ENCODE peak calls at places on chromosome 16, in eight cellular contexts. Q is RPMI7951; R is colonic mucosa; V is caudate nucleus; H is stimulated activated CD4-positive, alpha-beta T cell treated with anti-CD3 and anti-CD28 coated beads, Interleukin-1b, Interleukin-23, amount 100 ng/mL, for 4 hours; Z is CD14-positive monocyte; F is ascending aorta; G is activated T-helper 1 cell treated with anti-CD3 and anti-CD28 coated beads, Interleukin-2, amount 50 U/mL, for 16 hours. D is an unnamed sample.

GRCh38 chr16:64983983-64984382 is 137.9 kb downstream of the CDH11 start:
- DNase-seq in R (peak), V (peak), Z (no peak), Q (peak), F (no peak), H (no peak), G (no peak), D (peak)

GRCh38 chr16:82045471-82046178 is 10.6 kb downstream of the HSD17B2 start:
- DNase-seq in F (no peak), Z (no peak), Q (no peak), G (no peak), V (no peak), R (no peak), H (no peak), D (no peak)

GRCh38 chr16:27432600-27432957 is 30.6 kb downstream of the IL21R start:
- DNase-seq in H (no peak), F (no peak), R (no peak), Z (peak), Q (peak), V (no peak), G (no peak), D (no peak)

GRCh38 chr16:89863741-89864391 is 9.5 kb upstream of the TCF25 start:
- DNase-seq in R (no peak), Q (no peak), H (no peak), F (no peak), Z (peak), G (peak), V (no peak), D (no peak)

GRCh38 chr16:11797166-11797956 is at the start of gene ZC3H7A:
- DNase-seq in G (peak), Z (peak), F (peak), V (peak), H (peak), Q (peak), R (peak), D (peak)

GRCh38 chr16:58026705-58027340 is 1.3 kb downstream of the MMP15 start:
- DNase-seq in R (peak), Q (no peak), H (peak), V (no peak), G (no peak), Z (no peak), F (no peak), D (no peak)

GRCh38 chr16:81004646-81005353 is 1.9 kb downstream of the CMC2 start:
- DNase-seq in Q (peak), V (no peak), R (peak), H (no peak), G (no peak), Z (no peak), F (no peak), D (peak)

GRCh38 chr16:26987631-26988030 is 79.1 kb upstream of the C16orf82 start:
- DNase-seq in R (no peak), Q (peak), V (no peak), Z (no peak), G (no peak), F (no peak), H (no peak), D (peak)

GRCh38 chr16:19210968-19211367 is 42.9 kb downstream of the SYT17 start:
- DNase-seq in G (no peak), Q (no peak), R (no peak), H (no peak), Z (no peak), V (no peak), F (no peak), D (no peak)

GRCh38 chr16:87877942-87878507 is 8.7 kb upstream of the SLC7A5 start:
- DNase-seq in F (no peak), H (no peak), G (no peak), Z (no peak), V (no peak), Q (no peak), R (no peak), D (no peak)

GRCh38 chr16:27458987-27459688 is 57.2 kb downstream of the IL21R start:
- DNase-seq in H (no peak), F (no peak), R (no peak), Q (no peak), V (no peak), G (no peak), Z (no peak), D (no peak)

GRCh38 chr16:73036074-73036826 is 11.7 kb downstream of the ZFHX3 start:
- DNase-seq in Q (no peak), V (no peak), F (no peak), Z (no peak), G (no peak), H (no peak), R (no peak), D (no peak)

GRCh38 chr16:3317315-3317999 is 12.2 kb downstream of the ZNF75A start:
- DNase-seq in R (no peak), Q (peak), G (no peak), V (no peak), F (no peak), H (no peak), Z (no peak), D (no peak)

GRCh38 chr16:87667443-87667842 is 65.1 kb downstream of the JPH3 start:
- DNase-seq in H (no peak), F (no peak), Z (no peak), G (no peak), R (no peak), Q (no peak), V (no peak), D (no peak)

GRCh38 chr16:52191533-52192134 is 355.3 kb downstream of the TOX3 start:
- DNase-seq in H (peak), F (no peak), R (peak), G (peak), Z (no peak), V (peak), Q (peak), D (peak)

GRCh38 chr16:50234771-50235556 is 31.4 kb upstream of the ADCY7 start:
- DNase-seq in F (no peak), Q (peak), V (no peak), G (no peak), H (no peak), Z (no peak), R (no peak), D (no peak)

GRCh38 chr16:79970551-79971236 is 370.2 kb upstream of the MAF start:
- DNase-seq in R (peak), V (no peak), H (no peak), Q (peak), G (no peak), Z (no peak), F (no peak), D (peak)

GRCh38 chr16:86984975-86985655 is 332.1 kb downstream of the C16orf95 start:
- DNase-seq in Q (peak), F (no peak), Z (no peak), H (no peak), R (no peak), G (no peak), V (no peak), D (no peak)

GRCh38 chr16:9946022-9946720 is 236.1 kb downstream of the GRIN2A start:
- DNase-seq in F (no peak), Z (no peak), H (no peak), Q (no peak), G (no peak), V (no peak), R (no peak), D (no peak)

GRCh38 chr16:46768809-46769208 is 20.7 kb upstream of the MYLK3 start:
- DNase-seq in V (no peak), R (no peak), Z (no peak), H (no peak), G (no peak), Q (no peak), F (no peak), D (no peak)

GRCh38 chr16:12874135-12874534 is 27.3 kb upstream of the SHISA9 start:
- DNase-seq in Z (no peak), G (no peak), H (no peak), V (no peak), Q (peak), R (no peak), F (no peak), D (no peak)

GRCh38 chr16:66581246-66581952 is 2.1 kb downstream of the CMTM2 start:
- DNase-seq in Z (no peak), G (no peak), F (no peak), V (no peak), R (no peak), H (no peak), Q (no peak), D (no peak)

GRCh38 chr16:12613131-12613991 is 190.3 kb downstream of the CPPED1 start:
- DNase-seq in F (no peak), Q (peak), Z (no peak), H (peak), V (no peak), G (no peak), R (peak), D (peak)

GRCh38 chr16:29030086-29030840 is 45.4 kb downstream of the LAT start:
- DNase-seq in G (no peak), R (peak), V (no peak), H (no peak), Z (no peak), F (no peak), Q (no peak), D (no peak)

GRCh38 chr16:27639588-27640276 is 89.8 kb downstream of the KATNIP start:
- DNase-seq in Z (no peak), R (peak), Q (peak), V (peak), H (no peak), F (no peak), G (no peak), D (peak)

GRCh38 chr16:1291576-1291974 is 17.9 kb upstream of the UBE2I start:
- DNase-seq in Z (no peak), Q (no peak), G (no peak), V (no peak), R (no peak), H (no peak), F (no peak), D (no peak)

GRCh38 chr16:49491736-49492089 is 118.1 kb downstream of the C16orf78 start:
- DNase-seq in G (no peak), Z (peak), V (no peak), Q (no peak), F (no peak), R (no peak), H (no peak), D (no peak)

GRCh38 chr16:84583995-84584394 is 33.9 kb downstream of the COTL1 start:
- DNase-seq in V (peak), Q (no peak), H (no peak), F (no peak), Z (no peak), G (no peak), R (no peak), D (no peak)

GRCh38 chr16:14501331-14502255 is 128.5 kb downstream of the PARN start:
- DNase-seq in R (peak), F (peak), Z (no peak), V (peak), Q (peak), G (no peak), H (no peak), D (peak)

GRCh38 chr16:29809850-29810698 is 1.9 kb upstream of the PRRT2 start:
- DNase-seq in G (no peak), R (no peak), Q (no peak), Z (no peak), F (no peak), H (no peak), V (no peak), D (no peak)

GRCh38 chr16:67641779-67642708 is 2.9 kb upstream of the CARMIL2 start:
- DNase-seq in F (peak), R (no peak), V (peak), H (no peak), Q (no peak), Z (no peak), G (no peak), D (peak)

GRCh38 chr16:22007159-22007508 is 777 bp upstream of the MOSMO start:
- DNase-seq in Z (no peak), Q (no peak), F (no peak), G (no peak), V (no peak), H (no peak), R (no peak), D (no peak)

GRCh38 chr16:83772806-83773205 is 35.0 kb upstream of the HSBP1 start:
- DNase-seq in Z (no peak), Q (no peak), F (no peak), V (no peak), H (no peak), G (no peak), R (no peak), D (no peak)

GRCh38 chr16:58515871-58516767 is 802 bp downstream of the SETD6 start:
- DNase-seq in R (peak), V (no peak), Q (no peak), G (peak), F (no peak), H (peak), Z (no peak), D (no peak)

GRCh38 chr16:89374393-89374948 is 115.9 kb downstream of the ANKRD11 start:
- DNase-seq in H (no peak), F (no peak), G (no peak), V (peak), R (no peak), Z (no peak), Q (peak), D (no peak)